ENCODE peak calls at places on chromosomes 13 and 19, in four cellular contexts. One of them, this sample, is unnamed. For H3K4me1, the result is how much of the 10 kb centered on the place peaks cover.

GRCh38 chr19:6039541-6040225 is 61.7 kb upstream of the RANBP3 start:
- DNase-seq in mesenchymal stem cell: no peak
- DNase-seq in uterus: peak
- DNase-seq in body of pancreas: no peak
- DNase-seq in this sample: no peak

GRCh38 chr13:105952233-105952767 is 583.2 kb downstream of the EFNB2 start:
- DNase-seq in uterus: no peak
- DNase-seq in body of pancreas: no peak
- DNase-seq in mesenchymal stem cell: no peak
- DNase-seq in this sample: no peak

GRCh38 chr13:84925443-84925842 is 873.8 kb downstream of the SLITRK6 start:
- DNase-seq in uterus: no peak
- DNase-seq in mesenchymal stem cell: peak
- DNase-seq in body of pancreas: no peak
- DNase-seq in this sample: no peak

GRCh38 chr13:50629497-50629896 is 214.0 kb downstream of the DLEU7 start:
- DNase-seq in uterus: no peak
- DNase-seq in body of pancreas: no peak
- DNase-seq in mesenchymal stem cell: peak
- DNase-seq in this sample: no peak

GRCh38 chr13:49540552-49540951 is 44.8 kb downstream of the PHF11 start:
- DNase-seq in body of pancreas: no peak
- DNase-seq in uterus: peak
- DNase-seq in mesenchymal stem cell: peak
- DNase-seq in this sample: no peak

GRCh38 chr13:46211521-46212351 is at the start of gene LRRC63:
- DNase-seq in body of pancreas: peak
- DNase-seq in uterus: peak
- DNase-seq in mesenchymal stem cell: peak
- DNase-seq in this sample: no peak

GRCh38 chr13:42363941-42364612 is 92.1 kb downstream of the AKAP11 start:
- DNase-seq in uterus: no peak
- DNase-seq in mesenchymal stem cell: peak
- DNase-seq in body of pancreas: no peak
- DNase-seq in this sample: no peak

GRCh38 chr13:111322916-111323331 is 2.5 kb downstream of the TEX29 start:
- DNase-seq in mesenchymal stem cell: no peak
- DNase-seq in uterus: no peak
- DNase-seq in body of pancreas: no peak
- DNase-seq in this sample: no peak

GRCh38 chr13:26658972-26659371 is 101.5 kb downstream of the WASF3 start:
- DNase-seq in uterus: no peak
- DNase-seq in body of pancreas: no peak
- DNase-seq in mesenchymal stem cell: no peak
- DNase-seq in this sample: no peak

GRCh38 chr13:112697756-112698655 is 8.2 kb downstream of the ATP11A start:
- DNase-seq in body of pancreas: no peak
- DNase-seq in uterus: no peak
- DNase-seq in mesenchymal stem cell: no peak
- DNase-seq in this sample: no peak

GRCh38 chr13:43545317-43545874 is 241.4 kb downstream of the ENOX1 start:
- DNase-seq in body of pancreas: no peak
- DNase-seq in mesenchymal stem cell: peak
- DNase-seq in uterus: peak
- DNase-seq in this sample: no peak

GRCh38 chr13:58876473-58876872 is 1244.9 kb downstream of the PCDH17 start:
- DNase-seq in body of pancreas: no peak
- DNase-seq in uterus: no peak
- DNase-seq in mesenchymal stem cell: no peak
- DNase-seq in this sample: no peak

GRCh38 chr13:83184819-83185218 is 697.5 kb downstream of the SLITRK1 start:
- DNase-seq in uterus: no peak
- DNase-seq in body of pancreas: no peak
- DNase-seq in mesenchymal stem cell: peak
- DNase-seq in this sample: no peak

GRCh38 chr19:12937243-12938053 is 961 bp upstream of the CALR start:
- DNase-seq in uterus: no peak
- DNase-seq in body of pancreas: peak
- DNase-seq in mesenchymal stem cell: peak
- DNase-seq in this sample: no peak

GRCh38 chr19:52898101-52898500 is 666 bp upstream of the ZNF320 start:
- DNase-seq in mesenchymal stem cell: no peak
- DNase-seq in body of pancreas: no peak
- DNase-seq in uterus: peak
- DNase-seq in this sample: no peak

GRCh38 chr13:50244913-50245574 is 229.8 kb downstream of the KCNRG start:
- DNase-seq in uterus: no peak
- DNase-seq in body of pancreas: no peak
- DNase-seq in mesenchymal stem cell: peak
- DNase-seq in this sample: peak

GRCh38 chr13:112943309-112944125 is 25.5 kb upstream of the MCF2L start:
- DNase-seq in uterus: peak
- DNase-seq in mesenchymal stem cell: peak
- DNase-seq in body of pancreas: peak
- DNase-seq in this sample: no peak

GRCh38 chr13:25948910-25949309 is 102.9 kb downstream of the SHISA2 start:
- DNase-seq in mesenchymal stem cell: no peak
- DNase-seq in body of pancreas: no peak
- DNase-seq in uterus: no peak
- DNase-seq in this sample: no peak

GRCh38 chr13:70623260-70623659 is 515.0 kb upstream of the KLHL1 start:
- DNase-seq in uterus: no peak
- DNase-seq in body of pancreas: no peak
- DNase-seq in mesenchymal stem cell: peak
- DNase-seq in this sample: no peak

GRCh38 chr13:107512551-107512950 is 702.8 kb downstream of the LIG4 start:
- DNase-seq in body of pancreas: no peak
- DNase-seq in mesenchymal stem cell: no peak
- DNase-seq in uterus: no peak
- DNase-seq in this sample: no peak

GRCh38 chr19:35474104-35474503 is 16.2 kb downstream of the KRTDAP start:
- DNase-seq in mesenchymal stem cell: no peak
- DNase-seq in body of pancreas: no peak
- DNase-seq in uterus: no peak
- DNase-seq in this sample: no peak

GRCh38 chr19:10763828-10764339 is 46.0 kb downstream of the DNM2 start:
- DNase-seq in uterus: no peak
- DNase-seq in body of pancreas: no peak
- DNase-seq in mesenchymal stem cell: no peak
- DNase-seq in this sample: no peak
- H3K4me1 ChIP-seq in uterus: under half
- H3K4me1 ChIP-seq in body of pancreas: half or more
- H3K4me1 ChIP-seq in mesenchymal stem cell: half or more
- H3K4me1 ChIP-seq in this sample: half or more

GRCh38 chr13:97340399-97340798 is 93.6 kb upstream of the RAP2A start:
- DNase-seq in mesenchymal stem cell: no peak
- DNase-seq in body of pancreas: no peak
- DNase-seq in uterus: no peak
- DNase-seq in this sample: no peak
- H3K4me1 ChIP-seq in mesenchymal stem cell: under half
- H3K4me1 ChIP-seq in body of pancreas: half or more
- H3K4me1 ChIP-seq in uterus: under half
- H3K4me1 ChIP-seq in this sample: under half

GRCh38 chr13:23752111-23753001 is 136.8 kb downstream of the MIPEP start:
- DNase-seq in mesenchymal stem cell: no peak
- DNase-seq in body of pancreas: no peak
- DNase-seq in uterus: no peak
- DNase-seq in this sample: no peak
- H3K4me1 ChIP-seq in mesenchymal stem cell: under half
- H3K4me1 ChIP-seq in body of pancreas: under half
- H3K4me1 ChIP-seq in uterus: under half
- H3K4me1 ChIP-seq in this sample: under half

DNA sequence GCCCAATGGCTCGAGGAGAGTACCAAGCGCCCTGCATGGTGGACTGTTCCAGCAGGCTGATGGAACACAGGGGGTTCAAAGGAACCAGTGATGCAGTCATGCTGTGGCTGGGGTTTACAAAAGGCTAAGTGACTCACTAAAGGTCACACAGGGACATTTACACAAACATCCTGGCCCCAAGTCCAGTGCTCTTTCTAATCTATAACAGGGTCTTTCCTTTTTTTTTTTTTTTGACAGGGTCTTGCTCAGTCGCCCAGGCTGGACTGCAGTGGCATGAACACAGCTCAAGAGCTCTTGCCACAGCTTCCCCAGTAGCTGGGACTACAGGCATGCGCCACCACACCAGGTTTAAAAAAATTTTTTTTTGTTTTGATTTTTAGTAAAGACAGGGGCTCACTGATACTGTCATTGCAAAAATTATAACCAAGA is 2.8 kb upstream of the SLC25A15 start:
- DNase-seq in mesenchymal stem cell: peak
- DNase-seq in uterus: no peak
- DNase-seq in body of pancreas: no peak
- DNase-seq in this sample: no peak
- H3K4me1 ChIP-seq in mesenchymal stem cell: under half
- H3K4me1 ChIP-seq in uterus: under half
- H3K4me1 ChIP-seq in body of pancreas: under half
- H3K4me1 ChIP-seq in this sample: under half

GRCh38 chr19:38430931-38431330 is 2.6 kb upstream of the RYR1 start:
- DNase-seq in body of pancreas: no peak
- DNase-seq in uterus: no peak
- DNase-seq in mesenchymal stem cell: no peak
- DNase-seq in this sample: no peak
- H3K4me1 ChIP-seq in body of pancreas: under half
- H3K4me1 ChIP-seq in uterus: under half
- H3K4me1 ChIP-seq in mesenchymal stem cell: under half
- H3K4me1 ChIP-seq in this sample: under half

DNA sequence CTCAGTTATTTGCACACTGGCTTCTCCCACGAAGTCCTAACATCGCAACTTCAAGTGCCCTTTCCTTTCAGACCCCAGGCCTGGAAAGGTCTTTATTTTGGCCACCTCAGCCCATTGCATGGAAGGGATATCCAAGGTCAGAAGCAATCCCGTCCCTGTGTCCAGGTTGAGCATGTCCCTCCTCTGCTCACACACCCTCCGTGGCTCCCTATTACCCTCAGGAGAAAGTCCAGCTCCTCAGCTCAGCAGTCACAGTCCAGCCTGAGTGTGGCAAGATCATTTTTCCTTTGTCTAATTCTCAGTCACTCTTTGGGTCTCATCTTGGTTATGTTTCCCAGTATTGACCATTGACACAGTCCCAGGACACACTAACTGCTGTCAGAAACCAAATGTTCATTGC is 19.2 kb downstream of the ARRDC2 start:
- DNase-seq in mesenchymal stem cell: no peak
- DNase-seq in uterus: no peak
- DNase-seq in body of pancreas: no peak
- DNase-seq in this sample: no peak
- H3K4me1 ChIP-seq in mesenchymal stem cell: under half
- H3K4me1 ChIP-seq in uterus: under half
- H3K4me1 ChIP-seq in body of pancreas: under half
- H3K4me1 ChIP-seq in this sample: under half

GRCh38 chr13:75797256-75797655 is 161.1 kb downstream of the LMO7 start:
- DNase-seq in mesenchymal stem cell: no peak
- DNase-seq in uterus: no peak
- DNase-seq in body of pancreas: no peak
- DNase-seq in this sample: no peak
- H3K4me1 ChIP-seq in mesenchymal stem cell: under half
- H3K4me1 ChIP-seq in uterus: under half
- H3K4me1 ChIP-seq in body of pancreas: under half
- H3K4me1 ChIP-seq in this sample: under half

GRCh38 chr19:11321206-11322126 is 18.0 kb downstream of the RAB3D start:
- DNase-seq in body of pancreas: no peak
- DNase-seq in uterus: no peak
- DNase-seq in mesenchymal stem cell: no peak
- DNase-seq in this sample: no peak
- H3K4me1 ChIP-seq in body of pancreas: under half
- H3K4me1 ChIP-seq in uterus: under half
- H3K4me1 ChIP-seq in mesenchymal stem cell: under half
- H3K4me1 ChIP-seq in this sample: under half

GRCh38 chr19:14516746-14517438 is 1.3 kb downstream of the DNAJB1 start:
- DNase-seq in body of pancreas: no peak
- DNase-seq in uterus: no peak
- DNase-seq in mesenchymal stem cell: no peak
- DNase-seq in this sample: no peak
- H3K4me1 ChIP-seq in body of pancreas: half or more
- H3K4me1 ChIP-seq in uterus: under half
- H3K4me1 ChIP-seq in mesenchymal stem cell: under half
- H3K4me1 ChIP-seq in this sample: under half

This sample was measured in thoracic aorta.